ENCODE peak calls at places on chromosomes 7 and 10, in nine cellular contexts. O is pancreas, Y is occipital lobe, B is T-cell, K is left cardiac atrium, P is A172, T is MCF 10A, H is EH, G is C1 segment of cervical spinal cord. N is an unnamed sample.

GRCh38 chr10:51698473-51699063 is 827 bp downstream of the CSTF2T start:
- DNase-seq in O (peak; percentile 40), Y (no peak), B (no peak), K (no peak), P (no peak), T (no peak), H (no peak), G (no peak), N (no peak)

GRCh38 chr10:666237-667012 is 23.0 kb downstream of the DIP2C start:
- DNase-seq in O (no peak), Y (no peak), B (no peak), K (no peak), P (no peak), T (no peak), H (no peak), G (no peak), N (no peak)

GRCh38 chr7:41943098-41943577 is 240.2 kb upstream of the INHBA start:
- DNase-seq in O (peak; percentile 81), Y (peak; percentile 64), B (peak; percentile 59), K (peak; percentile 80), P (peak; percentile 80), T (peak; percentile 81), H (peak; percentile 78), G (peak; percentile 32), N (peak; percentile 53)

GRCh38 chr10:127899766-127900382 is 7.0 kb upstream of the PTPRE start:
- DNase-seq in O (no peak), Y (no peak), B (no peak), K (no peak), P (no peak), T (no peak), H (no peak), G (no peak), N (no peak)

GRCh38 chr10:15453462-15453861 is 82.4 kb upstream of the FAM171A1 start:
- DNase-seq in O (no peak), Y (no peak), B (no peak), K (no peak), P (no peak), T (no peak), H (no peak), G (no peak), N (no peak)

GRCh38 chr10:36574212-36574611 is 551.2 kb upstream of the ANKRD30A start:
- DNase-seq in O (no peak), Y (no peak), B (no peak), K (no peak), P (peak; percentile 16), T (no peak), H (peak; percentile 90), G (no peak), N (no peak)

GRCh38 chr10:3961082-3961481 is 176.1 kb upstream of the KLF6 start:
- DNase-seq in O (no peak), Y (no peak), B (peak; percentile 60), K (no peak), P (no peak), T (no peak), H (no peak), G (no peak), N (no peak)

GRCh38 chr7:72335561-72336381 is 76.4 kb downstream of the CALN1 start:
- DNase-seq in O (peak; percentile 19), Y (no peak), B (no peak), K (no peak), P (no peak), T (no peak), H (no peak), G (no peak), N (no peak)

GRCh38 chr10:116866987-116867595 is 17.8 kb downstream of the ENO4 start:
- DNase-seq in O (no peak), Y (no peak), B (no peak), K (no peak), P (peak; percentile 10), T (peak; percentile 51), H (peak; percentile 44), G (no peak), N (peak; percentile 11)

GRCh38 chr10:101630420-101630920 is 42.3 kb downstream of the DPCD start:
- DNase-seq in O (no peak), Y (no peak), B (no peak), K (no peak), P (no peak), T (no peak), H (no peak), G (no peak), N (no peak)

GRCh38 chr10:88080213-88080612 is 216.8 kb downstream of the PTEN start:
- DNase-seq in O (no peak), Y (no peak), B (no peak), K (no peak), P (peak; percentile 13), T (peak; percentile 28), H (peak; percentile 63), G (no peak), N (no peak)

GRCh38 chr7:28675429-28675828 is 263.1 kb downstream of the CREB5 start:
- DNase-seq in O (no peak), Y (no peak), B (no peak), K (no peak), P (no peak), T (no peak), H (no peak), G (no peak), N (no peak)

GRCh38 chr7:131197920-131198610 is 129.6 kb upstream of the MKLN1 start:
- DNase-seq in O (no peak), Y (no peak), B (no peak), K (no peak), P (peak; percentile 79), T (no peak), H (peak; percentile 86), G (no peak), N (no peak)

GRCh38 chr10:122207596-122207995 is 63.5 kb upstream of the BTBD16 start:
- DNase-seq in O (no peak), Y (no peak), B (no peak), K (no peak), P (no peak), T (no peak), H (no peak), G (no peak), N (no peak)

GRCh38 chr7:55189878-55190436 is 171.1 kb downstream of the EGFR start:
- DNase-seq in O (no peak), Y (no peak), B (no peak), K (no peak), P (no peak), T (no peak), H (no peak), G (no peak), N (no peak)

GRCh38 chr7:113775401-113775800 is 143.4 kb downstream of the PPP1R3A start:
- DNase-seq in O (no peak), Y (no peak), B (no peak), K (no peak), P (no peak), T (no peak), H (peak; percentile 2), G (no peak), N (no peak)

GRCh38 chr10:24513155-24513554 is 210.5 kb downstream of the ARHGAP21 start:
- DNase-seq in O (no peak), Y (no peak), B (no peak), K (no peak), P (peak; percentile 23), T (peak; percentile 42), H (peak; percentile 47), G (no peak), N (no peak)

GRCh38 chr7:124349443-124349842 is 316.6 kb upstream of the TMEM229A start:
- DNase-seq in O (no peak), Y (no peak), B (no peak), K (no peak), P (peak; percentile 22), T (peak; percentile 14), H (no peak), G (no peak), N (no peak)

GRCh38 chr10:43824934-43825333 is 176.3 kb upstream of the ZNF32 start:
- DNase-seq in O (no peak), Y (no peak), B (no peak), K (peak; percentile 78), P (no peak), T (no peak), H (peak; percentile 57), G (no peak), N (no peak)

GRCh38 chr10:3091346-3091787 is 24.0 kb downstream of the PFKP start:
- DNase-seq in O (no peak), Y (no peak), B (no peak), K (no peak), P (peak; percentile 73), T (peak; percentile 98), H (peak; percentile 83), G (no peak), N (no peak)

GRCh38 chr10:13182424-13182823 is 21.1 kb downstream of the MCM10 start:
- DNase-seq in O (no peak), Y (no peak), B (no peak), K (no peak), P (no peak), T (no peak), H (no peak), G (no peak), N (no peak)

GRCh38 chr7:128031901-128032604 is 816 bp upstream of the LRRC4 start:
- DNase-seq in O (no peak), Y (peak; percentile 42), B (peak; percentile 33), K (peak; percentile 58), P (peak; percentile 71), T (no peak), H (peak; percentile 92), G (no peak), N (no peak)

GRCh38 chr10:130300608-130301025 is 164.4 kb downstream of the GLRX3 start:
- DNase-seq in O (no peak), Y (no peak), B (peak; percentile 28), K (no peak), P (no peak), T (no peak), H (no peak), G (no peak), N (peak; percentile 89)

N was measured in RKO.